ENCODE peak calls at places on chromosomes 4 and X, in eight cellular contexts. L is WERI-Rb-1; T is astrocyte of the spinal cord; M is OCI-LY7; S is CD8-positive, alpha-beta memory T cell; E is endodermal cell; A is astrocyte of the cerebellum; H is prostate gland. P is an unnamed sample.
A peak's percentile ranks its signal among the peaks of the same experiment; 100 is the strongest.

GRCh38 chrX:65781845-65782244 is 114.4 kb downstream of the MSN start:
- DNase-seq in L (no peak), T (no peak), M (no peak), S (no peak), E (no peak), A (no peak), H (no peak), P (no peak)

GRCh38 chrX:41300758-41301437 is 33.1 kb upstream of the DDX3X start:
- DNase-seq in L (no peak), T (peak; percentile 35), M (no peak), S (no peak), E (no peak), A (no peak), H (no peak), P (no peak)

GRCh38 chr4:54930226-54930625 is 195.2 kb downstream of the KDR start:
- DNase-seq in L (no peak), T (peak; percentile 84), M (no peak), S (no peak), E (no peak), A (peak; percentile 82), H (no peak), P (peak; percentile 1)

GRCh38 chr4:80393246-80393969 is 57.9 kb downstream of the CFAP299 start:
- DNase-seq in L (no peak), T (peak; percentile 72), M (no peak), S (no peak), E (no peak), A (peak; percentile 29), H (no peak), P (peak; percentile 36)

GRCh38 chr4:43316813-43317212 is 424.3 kb downstream of the GRXCR1 start:
- DNase-seq in L (no peak), T (peak; percentile 56), M (no peak), S (no peak), E (no peak), A (peak; percentile 13), H (no peak), P (no peak)

GRCh38 chr4:48290146-48290772 is 20.6 kb upstream of the TEC start:
- DNase-seq in L (peak; percentile 23), T (no peak), M (peak; percentile 9), S (no peak), E (peak; percentile 65), A (no peak), H (no peak), P (no peak)

GRCh38 chr4:111630705-111631104 is 514.5 kb upstream of the FAM241A start:
- DNase-seq in L (no peak), T (peak; percentile 48), M (peak; percentile 3), S (no peak), E (no peak), A (no peak), H (no peak), P (no peak)

GRCh38 chr4:3368841-3369760 is 72.7 kb upstream of the HGFAC start:
- DNase-seq in L (no peak), T (no peak), M (no peak), S (peak; percentile 14), E (no peak), A (no peak), H (no peak), P (no peak)

GRCh38 chr4:168519576-168519975 is 22.7 kb downstream of the PALLD start:
- DNase-seq in L (no peak), T (no peak), M (no peak), S (no peak), E (no peak), A (no peak), H (no peak), P (no peak)

GRCh38 chrX:56564921-56565861 is 1.8 kb downstream of the UBQLN2 start:
- DNase-seq in L (no peak), T (no peak), M (peak; percentile 20), S (peak; percentile 4), E (no peak), A (no peak), H (no peak), P (no peak)

GRCh38 chr4:99687120-99687519 is 29.5 kb upstream of the C4orf54 start:
- DNase-seq in L (no peak), T (no peak), M (no peak), S (no peak), E (no peak), A (no peak), H (no peak), P (peak; percentile 4)

GRCh38 chrX:131402124-131402811 is 113.2 kb upstream of the IGSF1 start:
- DNase-seq in L (no peak), T (no peak), M (no peak), S (no peak), E (no peak), A (no peak), H (no peak), P (no peak)

GRCh38 chr4:8098506-8098905 is 60.1 kb downstream of the ABLIM2 start:
- DNase-seq in L (no peak), T (no peak), M (no peak), S (no peak), E (no peak), A (no peak), H (no peak), P (no peak)

GRCh38 chr4:151446208-151446607 is 37.2 kb downstream of the FHIP1A start:
- DNase-seq in L (no peak), T (no peak), M (no peak), S (no peak), E (no peak), A (no peak), H (no peak), P (no peak)

DNA sequence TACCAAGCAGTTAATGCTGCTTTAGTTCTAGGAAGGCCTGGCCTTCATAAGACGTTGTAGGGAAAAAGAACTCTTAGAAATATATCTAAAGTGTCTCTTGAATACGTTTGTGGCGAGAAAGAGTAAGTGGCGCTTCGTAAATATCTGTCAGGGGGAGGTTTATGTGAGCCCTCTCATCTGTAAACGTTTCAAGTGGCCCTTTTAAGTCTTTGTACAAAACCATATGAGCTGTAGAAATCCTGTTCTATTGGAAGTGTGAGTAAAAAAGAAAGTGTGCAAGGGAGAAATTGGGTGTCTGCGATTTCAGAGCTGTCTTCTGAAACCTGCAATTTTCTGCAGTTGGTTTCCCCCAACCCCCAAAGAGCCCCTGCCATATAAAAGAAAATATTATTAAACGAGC is 8.6 kb upstream of the INTU start:
- DNase-seq in L (no peak), T (no peak), M (no peak), S (no peak), E (no peak), A (no peak), H (no peak), P (no peak)
- H3K4me3 ChIP-seq in L (no peak overlapping the region), T (peak overlapping the region; percentile 81), M (no peak overlapping the region), S (no peak overlapping the region), E (peak overlapping the region; percentile 77), A (peak overlapping the region; percentile 59), H (no peak overlapping the region), P (no peak overlapping the region)

GRCh38 chr4:47031713-47032404 is 492 bp downstream of the GABRB1 start:
- DNase-seq in L (peak; percentile 19), T (no peak), M (no peak), S (peak; percentile 9), E (no peak), A (no peak), H (no peak), P (no peak)
- H3K4me3 ChIP-seq in L (peak overlapping the region; percentile 72), T (peak overlapping the region; percentile 62), M (no peak overlapping the region), S (peak overlapping the region; percentile 29), E (peak overlapping the region; percentile 88), A (peak overlapping the region; percentile 63), H (no peak overlapping the region), P (peak overlapping the region; percentile 51)

GRCh38 chrX:40006025-40007017 is 91.4 kb downstream of the BCOR start:
- DNase-seq in L (peak; percentile 12), T (no peak), M (no peak), S (no peak), E (peak; percentile 91), A (no peak), H (no peak), P (no peak)

GRCh38 chrX:40008841-40009461 is 88.8 kb downstream of the BCOR start:
- DNase-seq in L (peak; percentile 93), T (no peak), M (no peak), S (no peak), E (peak; percentile 87), A (no peak), H (no peak), P (no peak)

GRCh38 chrX:40009462-40009851 is 88.3 kb downstream of the BCOR start:
- DNase-seq in L (no peak), T (no peak), M (no peak), S (no peak), E (peak; percentile 83), A (no peak), H (no peak), P (no peak)

GRCh38 chrX:40007136-40007535 is 90.6 kb downstream of the BCOR start:
- DNase-seq in L (no peak), T (no peak), M (no peak), S (no peak), E (peak; percentile 87), A (no peak), H (no peak), P (no peak)

DNA sequence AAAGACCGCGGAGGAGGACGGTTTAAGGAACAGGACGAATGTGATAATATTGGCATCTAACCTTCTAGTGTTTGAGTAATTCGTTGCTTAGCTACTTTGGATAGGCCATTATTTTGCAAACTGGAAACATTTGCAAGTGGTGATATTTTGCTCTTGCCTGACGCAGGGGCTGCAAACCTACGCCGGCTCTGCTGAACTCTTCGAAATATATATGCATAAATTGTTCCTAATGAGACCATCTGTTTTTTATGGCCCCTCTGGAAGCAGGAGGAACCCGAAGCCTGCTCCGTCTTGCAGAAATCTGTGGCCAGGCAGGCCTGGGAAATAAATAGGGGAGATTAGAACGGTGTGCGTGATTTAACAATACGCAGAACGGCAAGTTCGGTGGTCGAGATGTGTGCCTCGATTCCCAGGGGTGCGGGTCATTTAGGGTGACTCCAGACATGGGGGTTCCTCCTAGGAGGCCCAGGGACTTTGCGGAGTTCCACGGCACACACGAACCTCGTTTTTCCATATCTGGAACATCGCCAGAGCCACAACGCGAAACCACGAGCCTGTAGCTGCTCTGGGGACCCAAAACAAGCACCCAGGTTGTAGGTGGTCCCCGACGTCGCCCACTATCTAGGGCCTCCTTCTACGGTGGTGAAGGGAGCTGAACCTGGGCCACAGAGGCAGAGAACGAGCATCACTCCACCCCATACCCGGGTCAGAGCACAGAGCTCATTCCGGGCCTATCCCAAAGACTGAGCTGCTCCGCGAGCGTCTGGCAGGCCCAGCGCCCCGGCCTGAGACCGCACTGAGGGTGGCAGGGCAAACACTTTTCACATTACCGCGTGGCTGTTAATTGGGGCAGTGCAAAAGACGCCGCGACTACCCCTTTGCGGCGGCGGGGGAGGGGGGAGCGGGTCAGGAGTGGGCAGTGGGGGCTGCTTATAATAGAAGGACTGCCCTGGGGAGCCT is 89.7 kb downstream of the BCOR start:
- DNase-seq in L (no peak), T (no peak), M (no peak), S (no peak), E (peak; percentile 81), A (no peak), H (no peak), P (no peak)
- H3K4me3 ChIP-seq in L (peak overlapping the region; percentile 59), T (no peak overlapping the region), M (no peak overlapping the region), S (no peak overlapping the region), E (peak overlapping the region; percentile 60), A (no peak overlapping the region), H (no peak overlapping the region), P (no peak overlapping the region)

DNA sequence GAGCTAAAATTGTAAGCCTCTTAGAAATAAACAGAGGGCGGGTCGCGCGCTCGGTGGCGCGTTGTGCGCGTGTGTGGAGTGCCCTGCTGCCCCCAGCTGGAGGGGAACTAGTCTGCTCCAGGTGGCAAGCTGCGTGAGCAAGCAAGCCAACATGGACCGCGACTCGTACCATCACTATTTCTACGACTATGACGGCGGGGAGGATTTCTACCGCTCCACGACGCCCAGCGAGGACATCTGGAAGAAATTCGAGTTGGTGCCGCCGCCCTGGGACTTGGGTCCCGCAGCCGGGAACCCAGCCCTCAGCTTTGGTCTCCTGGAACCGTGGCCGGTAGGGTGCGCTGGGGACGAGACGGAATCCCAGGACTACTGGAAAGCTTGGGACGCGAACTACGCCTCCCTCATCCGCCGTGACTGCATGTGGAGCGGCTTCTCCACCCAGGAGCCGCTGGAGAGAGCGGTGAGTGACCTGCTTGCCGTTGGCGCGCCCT is 66.1 kb downstream of the DNAAF6 start:
- DNase-seq in L (no peak), T (no peak), M (no peak), S (no peak), E (peak; percentile 88), A (no peak), H (no peak), P (no peak)
- H3K4me3 ChIP-seq in L (no peak overlapping the region), T (no peak overlapping the region), M (no peak overlapping the region), S (no peak overlapping the region), E (peak overlapping the region; percentile 42), A (no peak overlapping the region), H (no peak overlapping the region), P (no peak overlapping the region)

P was measured in skeletal muscle cell.